ENCODE peak calls at places on chromosome 6, in nine cellular contexts. K is Kasumi-1; H is hypothalamus; Y is GM18507; S is CD4-positive, CD25-positive, alpha-beta regulatory T cell; G is foreskin fibroblast; R is smooth muscle cell of the brain vasculature; D is D721Med; P is anterior cingulate cortex. B is an unnamed sample.

GRCh38 chr6:143195349-143195845 is 134.7 kb downstream of the AIG1 start:
- DNase-seq in K (no peak), H (no peak), Y (no peak), S (no peak), G (no peak), R (no peak), D (no peak), P (no peak), B (no peak)

GRCh38 chr6:76003115-76003514 is 69.3 kb downstream of the IMPG1 start:
- DNase-seq in K (no peak), H (no peak), Y (no peak), S (no peak), G (no peak), R (no peak), D (no peak), P (no peak), B (no peak)

GRCh38 chr6:16752206-16752867 is 8.9 kb downstream of the ATXN1 start:
- DNase-seq in K (peak; percentile 93), H (no peak), Y (no peak), S (no peak), G (peak; percentile 76), R (no peak), D (no peak), P (no peak), B (no peak)

GRCh38 chr6:162389353-162390085 is 338.0 kb downstream of the PRKN start:
- DNase-seq in K (no peak), H (no peak), Y (no peak), S (no peak), G (no peak), R (no peak), D (no peak), P (no peak), B (no peak)

GRCh38 chr6:134373966-134374365 is 56.1 kb upstream of the SGK1 start:
- DNase-seq in K (no peak), H (no peak), Y (no peak), S (no peak), G (no peak), R (no peak), D (no peak), P (no peak), B (no peak)

GRCh38 chr6:14221564-14222297 is 104.2 kb downstream of the CD83 start:
- DNase-seq in K (no peak), H (no peak), Y (no peak), S (no peak), G (no peak), R (no peak), D (no peak), P (no peak), B (no peak)

GRCh38 chr6:21220271-21220987 is 373.1 kb upstream of the SOX4 start:
- DNase-seq in K (no peak), H (no peak), Y (no peak), S (no peak), G (no peak), R (no peak), D (no peak), P (no peak), B (no peak)

GRCh38 chr6:44179072-44179536 is 20.5 kb downstream of the CAPN11 start:
- DNase-seq in K (no peak), H (no peak), Y (no peak), S (no peak), G (peak; percentile 16), R (no peak), D (no peak), P (no peak), B (no peak)

GRCh38 chr6:35044771-35045275 is 96.3 kb downstream of the TCP11 start:
- DNase-seq in K (peak; percentile 75), H (no peak), Y (no peak), S (no peak), G (no peak), R (peak; percentile 57), D (no peak), P (no peak), B (no peak)

GRCh38 chr6:143478479-143479062 is 28.0 kb downstream of the PEX3 start:
- DNase-seq in K (no peak), H (no peak), Y (no peak), S (no peak), G (no peak), R (no peak), D (no peak), P (no peak), B (no peak)

GRCh38 chr6:148524509-148524908 is 181.9 kb downstream of the SASH1 start:
- DNase-seq in K (no peak), H (no peak), Y (no peak), S (no peak), G (peak; percentile 72), R (no peak), D (no peak), P (no peak), B (no peak)

GRCh38 chr6:40734607-40735006 is 147.4 kb upstream of the LRFN2 start:
- DNase-seq in K (no peak), H (no peak), Y (no peak), S (no peak), G (no peak), R (no peak), D (no peak), P (no peak), B (no peak)

GRCh38 chr6:32152414-32153251 is 894 bp upstream of the PRRT1 start:
- DNase-seq in K (no peak), H (peak; percentile 15), Y (no peak), S (no peak), G (peak; percentile 33), R (no peak), D (no peak), P (peak; percentile 28), B (no peak)

GRCh38 chr6:32972353-32973143 is 4.2 kb downstream of the BRD2 start:
- DNase-seq in K (peak; percentile 84), H (no peak), Y (no peak), S (peak; percentile 47), G (no peak), R (no peak), D (no peak), P (peak; percentile 66), B (no peak)

GRCh38 chr6:166747644-166748595 is 120.9 kb upstream of the RPS6KA2 start:
- DNase-seq in K (no peak), H (no peak), Y (no peak), S (no peak), G (no peak), R (no peak), D (no peak), P (no peak), B (no peak)

GRCh38 chr6:30259140-30260035 is 46.2 kb upstream of the TRIM26 start:
- DNase-seq in K (no peak), H (peak; percentile 70), Y (peak; percentile 83), S (peak; percentile 54), G (peak; percentile 60), R (peak; percentile 39), D (peak; percentile 61), P (peak; percentile 78), B (peak; percentile 71)

GRCh38 chr6:106556368-106556960 is 72.8 kb downstream of the RTN4IP1 start:
- DNase-seq in K (peak; percentile 59), H (no peak), Y (no peak), S (no peak), G (no peak), R (no peak), D (no peak), P (no peak), B (no peak)

GRCh38 chr6:106359989-106360409 is 518 bp upstream of the CRYBG1 start:
- DNase-seq in K (no peak), H (no peak), Y (no peak), S (no peak), G (no peak), R (no peak), D (peak; percentile 24), P (no peak), B (no peak)

GRCh38 chr6:43737272-43738081 is 32.5 kb upstream of the VEGFA start:
- DNase-seq in K (no peak), H (no peak), Y (no peak), S (no peak), G (no peak), R (no peak), D (no peak), P (no peak), B (no peak)

GRCh38 chr6:34585512-34586045 is 29.4 kb upstream of the SPDEF start:
- DNase-seq in K (no peak), H (no peak), Y (no peak), S (no peak), G (no peak), R (no peak), D (no peak), P (no peak), B (no peak)

GRCh38 chr6:31836676-31837611 is 9.4 kb downstream of the HSPA1B start:
- DNase-seq in K (no peak), H (no peak), Y (no peak), S (no peak), G (peak; percentile 44), R (no peak), D (no peak), P (no peak), B (no peak)

GRCh38 chr6:38796006-38796405 is 80.9 kb downstream of the DNAH8 start:
- DNase-seq in K (no peak), H (no peak), Y (no peak), S (no peak), G (no peak), R (no peak), D (no peak), P (no peak), B (no peak)

GRCh38 chr6:52603000-52603795 is 26.3 kb upstream of the TRAM2 start:
- DNase-seq in K (peak; percentile 17), H (no peak), Y (no peak), S (no peak), G (peak; percentile 88), R (peak; percentile 45), D (no peak), P (no peak), B (no peak)

GRCh38 chr6:157433678-157434081 is 52.7 kb downstream of the ZDHHC14 start:
- DNase-seq in K (no peak), H (no peak), Y (no peak), S (no peak), G (no peak), R (no peak), D (no peak), P (no peak), B (no peak)

GRCh38 chr6:6631526-6632276 is 43.2 kb downstream of the LY86 start:
- DNase-seq in K (no peak), H (no peak), Y (no peak), S (no peak), G (peak; percentile 18), R (no peak), D (no peak), P (no peak), B (no peak)

GRCh38 chr6:29845405-29846006 is 17.9 kb downstream of the HLA-G start:
- DNase-seq in K (no peak), H (no peak), Y (no peak), S (peak; percentile 22), G (no peak), R (no peak), D (no peak), P (no peak), B (no peak)

GRCh38 chr6:169234634-169235033 is 19.0 kb downstream of the THBS2 start:
- DNase-seq in K (no peak), H (no peak), Y (no peak), S (no peak), G (no peak), R (no peak), D (no peak), P (no peak), B (no peak)

GRCh38 chr6:130598021-130598989 is 228.9 kb upstream of the SMLR1 start:
- DNase-seq in K (no peak), H (no peak), Y (no peak), S (no peak), G (no peak), R (no peak), D (no peak), P (no peak), B (no peak)

GRCh38 chr6:80333342-80333741 is 226.9 kb downstream of the BCKDHB start:
- DNase-seq in K (no peak), H (no peak), Y (no peak), S (no peak), G (no peak), R (no peak), D (no peak), P (no peak), B (no peak)

GRCh38 chr6:147238164-147238563 is 33.9 kb downstream of the STXBP5 start:
- DNase-seq in K (no peak), H (no peak), Y (no peak), S (no peak), G (no peak), R (no peak), D (no peak), P (no peak), B (no peak)

GRCh38 chr6:100267721-100268123 is 197.0 kb downstream of the SIM1 start:
- DNase-seq in K (no peak), H (no peak), Y (no peak), S (no peak), G (peak; percentile 54), R (no peak), D (no peak), P (no peak), B (no peak)